ENCODE peak calls at places on chromosome 6, in ten cellular contexts. U is activated CD8-positive, alpha-beta memory T cell treated with anti-CD3 and anti-CD28 coated beads, Interleukin-2, amount 10 ng/mL, durations not matched to agents 7 days and 5 days; P is ACHN; F is astrocyte of the cerebellum; E is stromal cell of bone marrow; O is KG1; R is NCI-H774; M is B cell; C is amygdala; X is right atrium auricular region. L is an unnamed sample.
A peak's percentile ranks its signal among the peaks of the same experiment; 100 is the strongest.

GRCh38 chr6:92274588-92274987 is 1144.8 kb downstream of the EPHA7 start:
- DNase-seq in U (no peak), P (no peak), F (no peak), E (no peak), O (no peak), R (no peak), M (no peak), C (no peak), X (no peak), L (no peak)

GRCh38 chr6:13190391-13190790 is 137.9 kb downstream of the TBC1D7 start:
- DNase-seq in U (no peak), P (no peak), F (no peak), E (peak; percentile 7), O (no peak), R (no peak), M (no peak), C (no peak), X (no peak), L (no peak)

GRCh38 chr6:156776470-156776840 is 723 bp upstream of the ARID1B start:
- DNase-seq in U (peak; percentile 49), P (no peak), F (no peak), E (no peak), O (peak; percentile 22), R (peak; percentile 27), M (no peak), C (no peak), X (no peak), L (peak; percentile 42)

GRCh38 chr6:89818977-89819335 is 638 bp downstream of the MDN1 start:
- DNase-seq in U (no peak), P (peak; percentile 31), F (no peak), E (no peak), O (peak; percentile 33), R (peak; percentile 17), M (peak; percentile 21), C (no peak), X (no peak), L (no peak)

GRCh38 chr6:10350720-10351119 is 64.2 kb downstream of the TFAP2A start:
- DNase-seq in U (no peak), P (no peak), F (no peak), E (no peak), O (no peak), R (no peak), M (no peak), C (no peak), X (no peak), L (no peak)

GRCh38 chr6:11218827-11219826 is 13.3 kb downstream of the NEDD9 start:
- DNase-seq in U (no peak), P (no peak), F (no peak), E (no peak), O (no peak), R (no peak), M (no peak), C (no peak), X (peak; percentile 93), L (peak; percentile 47)

GRCh38 chr6:51892339-51892738 is 195.1 kb downstream of the PKHD1 start:
- DNase-seq in U (no peak), P (no peak), F (no peak), E (no peak), O (no peak), R (no peak), M (no peak), C (no peak), X (no peak), L (no peak)

GRCh38 chr6:33746651-33747100 is at the start of gene IP6K3:
- DNase-seq in U (no peak), P (no peak), F (no peak), E (no peak), O (no peak), R (no peak), M (no peak), C (peak; percentile 30), X (no peak), L (no peak)

L was measured in activated CD8-positive, alpha-beta T cell treated with anti-CD3 and anti-CD28 coated beads for 36 hours.